ENCODE peak calls at places on chromosome 4, in eight cellular contexts. N is kidney epithelial cell, I is BJ, T is fibroblast of lung, E is ovary, O is foreskin fibroblast, R is OCI-LY7, L is adrenal gland. X is an unnamed sample.

GRCh38 chr4:73848183-73848777 is 4.8 kb upstream of the PF4V1 start:
- DNase-seq in N (no peak), I (no peak), T (no peak), E (no peak), O (no peak), R (no peak), L (no peak), X (no peak)

GRCh38 chr4:185256444-185256843 is 47.0 kb downstream of the SNX25 start:
- DNase-seq in N (peak; percentile 54), I (no peak), T (peak; percentile 86), E (no peak), O (peak; percentile 56), R (no peak), L (no peak), X (no peak)

GRCh38 chr4:123568936-123569335 is 172.3 kb downstream of the SPRY1 start:
- DNase-seq in N (no peak), I (no peak), T (peak; percentile 26), E (no peak), O (no peak), R (no peak), L (no peak), X (no peak)

GRCh38 chr4:123055943-123056342 is 133.5 kb upstream of the NUDT6 start:
- DNase-seq in N (no peak), I (no peak), T (peak; percentile 32), E (no peak), O (no peak), R (no peak), L (no peak), X (no peak)

GRCh38 chr4:156959298-156959702 is 12.3 kb downstream of the PDGFC start:
- DNase-seq in N (no peak), I (peak; percentile 80), T (peak; percentile 81), E (no peak), O (peak; percentile 61), R (no peak), L (no peak), X (no peak)

GRCh38 chr4:18935956-18936355 is 914.4 kb upstream of the LCORL start:
- DNase-seq in N (peak; percentile 31), I (no peak), T (peak; percentile 32), E (no peak), O (no peak), R (no peak), L (no peak), X (no peak)

GRCh38 chr4:35500812-35501211 is 743.5 kb downstream of the ARAP2 start:
- DNase-seq in N (no peak), I (no peak), T (no peak), E (no peak), O (no peak), R (no peak), L (no peak), X (no peak)

GRCh38 chr4:22072240-22072639 is 123.7 kb upstream of the KCNIP4 start:
- DNase-seq in N (no peak), I (no peak), T (no peak), E (no peak), O (no peak), R (no peak), L (no peak), X (no peak)

GRCh38 chr4:47577779-47578553 is 92.9 kb downstream of the ATP10D start:
- DNase-seq in N (no peak), I (peak; percentile 84), T (peak; percentile 8), E (no peak), O (peak; percentile 53), R (no peak), L (no peak), X (no peak)

GRCh38 chr4:78451407-78451806 is 100.2 kb upstream of the ANXA3 start:
- DNase-seq in N (no peak), I (no peak), T (no peak), E (no peak), O (no peak), R (no peak), L (no peak), X (no peak)

GRCh38 chr4:54614094-54614493 is 43.7 kb upstream of the KIT start:
- DNase-seq in N (no peak), I (no peak), T (no peak), E (no peak), O (no peak), R (no peak), L (no peak), X (no peak)

GRCh38 chr4:63786181-63786580 is 623.1 kb downstream of the TECRL start:
- DNase-seq in N (no peak), I (no peak), T (no peak), E (no peak), O (no peak), R (no peak), L (no peak), X (no peak)

GRCh38 chr4:87219648-87220093 is 747 bp downstream of the KLHL8 start:
- DNase-seq in N (no peak), I (no peak), T (peak; percentile 45), E (peak; percentile 54), O (no peak), R (peak; percentile 52), L (peak; percentile 49), X (peak; percentile 44)

GRCh38 chr4:123235431-123235830 is 161.2 kb upstream of the SPRY1 start:
- DNase-seq in N (no peak), I (peak; percentile 32), T (peak; percentile 85), E (no peak), O (no peak), R (no peak), L (no peak), X (no peak)

GRCh38 chr4:41505161-41505653 is 32.8 kb upstream of the LIMCH1 start:
- DNase-seq in N (no peak), I (no peak), T (peak; percentile 84), E (no peak), O (peak; percentile 4), R (no peak), L (peak; percentile 50), X (no peak)

GRCh38 chr4:149145803-149146202 is 669.8 kb downstream of the IQCM start:
- DNase-seq in N (peak; percentile 16), I (peak; percentile 44), T (peak; percentile 67), E (no peak), O (peak; percentile 8), R (no peak), L (no peak), X (no peak)

DNA sequence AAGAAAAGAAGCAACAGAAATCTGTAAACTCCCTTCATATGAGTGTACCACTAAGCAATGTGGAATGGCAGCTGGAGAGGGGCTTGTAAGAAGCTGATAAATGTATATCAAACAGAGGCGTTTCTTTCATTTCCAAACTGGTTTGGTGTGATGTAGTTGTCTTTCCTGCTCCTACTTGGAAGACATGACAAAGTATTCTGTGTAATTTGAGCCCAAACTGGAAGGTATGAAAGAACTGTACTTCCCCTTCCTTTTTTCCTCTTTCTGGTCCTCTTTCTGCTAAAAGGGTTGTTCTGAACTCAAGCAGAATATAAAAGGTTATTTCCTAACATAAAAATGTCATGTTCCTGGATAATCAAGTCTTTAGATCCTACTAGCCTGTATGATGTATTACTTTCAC is 25.1 kb upstream of the METAP1 start:
- DNase-seq in N (no peak), I (no peak), T (no peak), E (no peak), O (no peak), R (no peak), L (no peak), X (no peak)
- TF ChIP-seq CTCF in N (no peak), I (no peak), T (no peak), E (no peak), O (no peak), R (no peak), L (no peak), X (no peak)

GRCh38 chr4:89469930-89470375 is 162.4 kb upstream of the GPRIN3 start:
- DNase-seq in N (peak; percentile 70), I (peak; percentile 92), T (peak; percentile 96), E (no peak), O (peak; percentile 93), R (no peak), L (no peak), X (no peak)

GRCh38 chr4:89468632-89469031 is 161.0 kb upstream of the GPRIN3 start:
- DNase-seq in N (no peak), I (no peak), T (no peak), E (no peak), O (no peak), R (no peak), L (no peak), X (no peak)

DNA sequence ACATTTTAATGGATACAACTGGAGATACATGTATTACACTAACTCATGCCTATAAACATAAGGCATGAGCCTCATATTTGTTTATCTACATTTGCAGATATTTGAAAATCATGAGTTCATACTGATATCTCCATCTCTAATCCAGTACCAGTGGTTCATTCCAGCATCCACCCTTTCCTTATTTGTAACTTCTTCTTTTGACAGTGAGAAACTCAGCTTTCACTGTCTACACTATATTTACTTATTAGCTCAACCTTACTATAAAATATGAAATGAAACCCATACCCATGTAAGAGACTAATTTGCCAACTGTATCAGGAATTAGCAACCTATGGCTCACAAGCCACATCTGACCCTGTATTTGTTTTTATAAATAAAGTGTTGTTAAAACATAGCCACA is 161.9 kb upstream of the GPRIN3 start:
- DNase-seq in N (no peak), I (no peak), T (no peak), E (no peak), O (no peak), R (no peak), L (no peak), X (no peak)
- H3K4me3 ChIP-seq in N (no peak overlapping the region), I (no peak overlapping the region), T (no peak overlapping the region), E (no peak overlapping the region), O (peak overlapping the region; percentile 29), R (no peak overlapping the region), L (peak overlapping the region; percentile 9), X (no peak overlapping the region)

DNA sequence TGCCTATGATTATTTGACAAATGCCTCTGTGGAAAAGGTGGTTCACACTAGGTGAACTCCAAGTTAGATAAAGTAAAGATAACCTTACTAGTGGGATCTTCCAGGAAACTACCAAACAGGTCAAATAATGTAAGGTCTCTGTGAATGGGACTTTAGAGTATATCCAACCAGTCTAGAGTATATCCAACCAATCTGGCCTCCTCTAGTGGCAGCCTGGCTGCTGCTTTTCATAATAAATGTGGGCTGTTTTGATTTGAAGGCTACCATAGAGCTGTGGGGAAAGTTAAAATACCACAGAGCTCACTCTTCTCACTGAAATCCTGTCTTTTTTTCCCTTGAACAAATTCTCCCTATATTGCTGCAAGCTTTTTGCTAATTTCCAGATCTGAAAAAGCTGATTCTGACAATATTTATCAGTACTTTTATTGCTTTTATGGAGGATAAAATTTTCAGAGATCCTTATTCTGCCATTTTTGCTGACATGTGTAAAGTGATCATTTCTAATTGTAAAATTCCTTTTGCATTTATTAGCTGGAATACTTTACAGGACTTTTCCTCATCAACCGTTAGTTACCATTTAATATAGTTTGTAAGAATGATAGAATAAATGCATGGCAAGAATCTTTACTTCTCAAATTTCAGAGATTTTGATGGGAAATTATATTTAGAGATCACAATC is 111.3 kb downstream of the TET2 start:
- DNase-seq in N (no peak), I (no peak), T (no peak), E (no peak), O (no peak), R (no peak), L (no peak), X (no peak)
- TF ChIP-seq CTCF in N (peak; percentile 27), I (no peak), T (no peak), E (no peak), O (no peak), R (no peak), L (no peak), X (no peak)

DNA sequence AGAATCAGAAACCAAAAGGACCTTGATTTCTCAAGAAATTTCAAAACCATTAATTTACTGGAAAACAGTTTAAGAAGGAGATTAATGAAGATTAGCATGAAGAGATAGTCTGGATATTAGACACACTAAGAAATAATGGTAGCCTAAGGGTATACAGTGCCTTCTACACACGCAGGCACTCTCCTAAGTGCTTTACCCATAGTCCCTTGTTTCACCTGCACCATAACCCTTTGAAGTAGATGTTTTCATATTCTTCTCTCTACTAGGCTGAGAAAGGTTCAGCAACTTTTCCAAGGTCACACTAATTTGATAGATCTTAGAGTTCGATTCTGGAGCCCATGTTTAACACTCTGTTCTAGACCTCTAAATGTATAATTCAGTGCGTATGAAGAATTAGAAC is 259.0 kb upstream of the SLIT2 start:
- DNase-seq in N (no peak), I (no peak), T (no peak), E (no peak), O (no peak), R (no peak), L (no peak), X (no peak)
- H3K4me3 ChIP-seq in N (no peak overlapping the region), I (no peak overlapping the region), T (no peak overlapping the region), E (no peak overlapping the region), O (no peak overlapping the region), R (no peak overlapping the region), L (no peak overlapping the region), X (no peak overlapping the region)